ENCODE peak calls at places on chromosome 5, in five cellular contexts. One of them, this sample, is unnamed.

GRCh38 chr5:76180817-76181805 is 97.9 kb downstream of the SV2C start:
- DNase-seq in H9: no peak
- DNase-seq in H1: no peak
- DNase-seq in trophoblast cell: peak
- DNase-seq in mesenchymal stem cell: peak
- DNase-seq in this sample: no peak

GRCh38 chr5:55694152-55694830 is 17.8 kb downstream of the SLC38A9 start:
- DNase-seq in H9: no peak
- DNase-seq in H1: no peak
- DNase-seq in trophoblast cell: no peak
- DNase-seq in mesenchymal stem cell: peak
- DNase-seq in this sample: peak

GRCh38 chr5:75335952-75336624 is 932 bp upstream of the HMGCR start:
- DNase-seq in H9: no peak
- DNase-seq in H1: no peak
- DNase-seq in trophoblast cell: peak
- DNase-seq in mesenchymal stem cell: peak
- DNase-seq in this sample: peak

GRCh38 chr5:76807296-76807695 is 11.5 kb upstream of the F2RL1 start:
- DNase-seq in H9: peak
- DNase-seq in H1: no peak
- DNase-seq in trophoblast cell: peak
- DNase-seq in mesenchymal stem cell: peak
- DNase-seq in this sample: no peak

GRCh38 chr5:157215143-157215825 is 34.6 kb downstream of the ITK start:
- DNase-seq in H9: no peak
- DNase-seq in H1: no peak
- DNase-seq in trophoblast cell: no peak
- DNase-seq in mesenchymal stem cell: no peak
- DNase-seq in this sample: no peak

GRCh38 chr5:150486402-150487198 is 21.3 kb upstream of the NDST1 start:
- DNase-seq in H9: peak
- DNase-seq in H1: peak
- DNase-seq in trophoblast cell: peak
- DNase-seq in mesenchymal stem cell: peak
- DNase-seq in this sample: peak

GRCh38 chr5:17395106-17395505 is 102.9 kb upstream of the TAF11L2 start:
- DNase-seq in H9: no peak
- DNase-seq in H1: no peak
- DNase-seq in trophoblast cell: no peak
- DNase-seq in mesenchymal stem cell: peak
- DNase-seq in this sample: no peak

GRCh38 chr5:83099001-83099400 is 21.7 kb downstream of the XRCC4 start:
- DNase-seq in H9: no peak
- DNase-seq in H1: no peak
- DNase-seq in trophoblast cell: no peak
- DNase-seq in mesenchymal stem cell: no peak
- DNase-seq in this sample: no peak

GRCh38 chr5:74641014-74641777 is 668 bp upstream of the ENC1 start:
- DNase-seq in H9: peak
- DNase-seq in H1: peak
- DNase-seq in trophoblast cell: peak
- DNase-seq in mesenchymal stem cell: peak
- DNase-seq in this sample: peak

GRCh38 chr5:35117960-35118359 is 70.2 kb upstream of the AGXT2 start:
- DNase-seq in H9: no peak
- DNase-seq in H1: no peak
- DNase-seq in trophoblast cell: no peak
- DNase-seq in mesenchymal stem cell: peak
- DNase-seq in this sample: no peak

GRCh38 chr5:100826133-100826532 is 76.9 kb downstream of the ST8SIA4 start:
- DNase-seq in H9: no peak
- DNase-seq in H1: no peak
- DNase-seq in trophoblast cell: no peak
- DNase-seq in mesenchymal stem cell: no peak
- DNase-seq in this sample: no peak

GRCh38 chr5:35319231-35320002 is 89.1 kb upstream of the PRLR start:
- DNase-seq in H9: no peak
- DNase-seq in H1: no peak
- DNase-seq in trophoblast cell: peak
- DNase-seq in mesenchymal stem cell: peak
- DNase-seq in this sample: no peak

GRCh38 chr5:87411586-87412416 is 929 bp downstream of the CCNH start:
- DNase-seq in H9: peak
- DNase-seq in H1: no peak
- DNase-seq in trophoblast cell: peak
- DNase-seq in mesenchymal stem cell: peak
- DNase-seq in this sample: peak

GRCh38 chr5:113236536-113237308 is 198.1 kb downstream of the TSSK1B start:
- DNase-seq in H9: no peak
- DNase-seq in H1: peak
- DNase-seq in trophoblast cell: no peak
- DNase-seq in mesenchymal stem cell: no peak
- DNase-seq in this sample: no peak

GRCh38 chr5:79269733-79270166 is 33.8 kb downstream of the JMY start:
- DNase-seq in H9: no peak
- DNase-seq in H1: no peak
- DNase-seq in trophoblast cell: no peak
- DNase-seq in mesenchymal stem cell: no peak
- DNase-seq in this sample: no peak

GRCh38 chr5:147530801-147531389 is 21.0 kb upstream of the DPYSL3 start:
- DNase-seq in H9: no peak
- DNase-seq in H1: no peak
- DNase-seq in trophoblast cell: peak
- DNase-seq in mesenchymal stem cell: peak
- DNase-seq in this sample: no peak

GRCh38 chr5:9715891-9716335 is 85.8 kb upstream of the TAS2R1 start:
- DNase-seq in H9: no peak
- DNase-seq in H1: no peak
- DNase-seq in trophoblast cell: no peak
- DNase-seq in mesenchymal stem cell: peak
- DNase-seq in this sample: no peak

GRCh38 chr5:168001311-168001710 is 290.1 kb upstream of the WWC1 start:
- DNase-seq in H9: no peak
- DNase-seq in H1: no peak
- DNase-seq in trophoblast cell: no peak
- DNase-seq in mesenchymal stem cell: no peak
- DNase-seq in this sample: no peak

GRCh38 chr5:58114324-58114723 is 345.6 kb downstream of the PLK2 start:
- DNase-seq in H9: no peak
- DNase-seq in H1: no peak
- DNase-seq in trophoblast cell: no peak
- DNase-seq in mesenchymal stem cell: no peak
- DNase-seq in this sample: no peak

GRCh38 chr5:114363837-114364236 is 2.0 kb downstream of the KCNN2 start:
- DNase-seq in H9: peak
- DNase-seq in H1: no peak
- DNase-seq in trophoblast cell: no peak
- DNase-seq in mesenchymal stem cell: no peak
- DNase-seq in this sample: peak

GRCh38 chr5:59035681-59036080 is 452.8 kb downstream of the RAB3C start:
- DNase-seq in H9: no peak
- DNase-seq in H1: no peak
- DNase-seq in trophoblast cell: no peak
- DNase-seq in mesenchymal stem cell: peak
- DNase-seq in this sample: no peak

GRCh38 chr5:98179791-98180755 is 593.4 kb upstream of the RGMB start:
- DNase-seq in H9: no peak
- DNase-seq in H1: no peak
- DNase-seq in trophoblast cell: no peak
- DNase-seq in mesenchymal stem cell: no peak
- DNase-seq in this sample: no peak

GRCh38 chr5:157540707-157541451 is 34.7 kb downstream of the ADAM19 start:
- DNase-seq in H9: no peak
- DNase-seq in H1: no peak
- DNase-seq in trophoblast cell: no peak
- DNase-seq in mesenchymal stem cell: peak
- DNase-seq in this sample: no peak

GRCh38 chr5:172721455-172722308 is 49.3 kb downstream of the DUSP1 start:
- DNase-seq in H9: no peak
- DNase-seq in H1: no peak
- DNase-seq in trophoblast cell: no peak
- DNase-seq in mesenchymal stem cell: peak
- DNase-seq in this sample: no peak

GRCh38 chr5:160064441-160064840 is 54.8 kb downstream of the PWWP2A start:
- DNase-seq in H9: no peak
- DNase-seq in H1: no peak
- DNase-seq in trophoblast cell: no peak
- DNase-seq in mesenchymal stem cell: no peak
- DNase-seq in this sample: no peak

GRCh38 chr5:158313739-158314464 is 455.0 kb upstream of the CLINT1 start:
- DNase-seq in H9: peak
- DNase-seq in H1: no peak
- DNase-seq in trophoblast cell: no peak
- DNase-seq in mesenchymal stem cell: no peak
- DNase-seq in this sample: no peak

GRCh38 chr5:2149196-2149541 is 266.4 kb upstream of the IRX4 start:
- DNase-seq in H9: peak
- DNase-seq in H1: no peak
- DNase-seq in trophoblast cell: no peak
- DNase-seq in mesenchymal stem cell: peak
- DNase-seq in this sample: peak

DNA sequence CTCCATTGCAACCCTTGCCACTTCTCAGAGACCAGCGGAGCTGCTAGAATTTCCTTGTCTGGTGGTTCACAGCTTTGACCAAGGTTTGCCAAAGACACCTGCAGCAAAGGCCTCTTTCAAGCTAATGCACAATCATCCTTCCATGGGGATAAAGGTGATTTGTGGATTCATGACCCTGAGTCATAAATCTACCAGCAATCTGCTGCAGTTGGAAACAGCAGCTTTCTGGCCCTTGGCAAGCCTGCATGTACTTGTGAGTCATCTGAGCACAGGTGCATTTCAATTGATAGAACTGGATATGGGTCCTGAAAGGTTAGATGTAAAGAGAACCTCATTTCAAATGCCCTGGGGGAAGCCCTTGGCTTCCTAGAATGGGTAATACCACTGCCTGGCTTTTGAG is 21.6 kb upstream of the TCF7 start:
- DNase-seq in H9: no peak
- DNase-seq in H1: no peak
- DNase-seq in trophoblast cell: no peak
- DNase-seq in mesenchymal stem cell: no peak
- DNase-seq in this sample: no peak
- H3K4me2 ChIP-seq in H9: no peak
- H3K4me2 ChIP-seq in H1: no peak
- H3K4me2 ChIP-seq in trophoblast cell: no peak
- H3K4me2 ChIP-seq in mesenchymal stem cell: no peak
- H3K4me2 ChIP-seq in this sample: no peak

GRCh38 chr5:96096724-96097123 is 135.1 kb upstream of the ELL2 start:
- DNase-seq in H9: no peak
- DNase-seq in H1: no peak
- DNase-seq in trophoblast cell: no peak
- DNase-seq in mesenchymal stem cell: no peak
- DNase-seq in this sample: no peak
- H2BK12ac ChIP-seq in H9: no peak
- H2BK12ac ChIP-seq in H1: no peak
- H2BK12ac ChIP-seq in trophoblast cell: no peak
- H2BK12ac ChIP-seq in mesenchymal stem cell: no peak
- H2BK12ac ChIP-seq in this sample: no peak

GRCh38 chr5:91311168-91311696 is 71.9 kb downstream of the ARRDC3 start:
- DNase-seq in H9: no peak
- DNase-seq in H1: no peak
- DNase-seq in trophoblast cell: no peak
- DNase-seq in mesenchymal stem cell: no peak
- DNase-seq in this sample: no peak

GRCh38 chr5:91311697-91312501 is 71.2 kb downstream of the ARRDC3 start:
- DNase-seq in H9: no peak
- DNase-seq in H1: no peak
- DNase-seq in trophoblast cell: peak
- DNase-seq in mesenchymal stem cell: peak
- DNase-seq in this sample: no peak

GRCh38 chr5:91307023-91307422 is 76.1 kb downstream of the ARRDC3 start:
- DNase-seq in H9: no peak
- DNase-seq in H1: no peak
- DNase-seq in trophoblast cell: no peak
- DNase-seq in mesenchymal stem cell: no peak
- DNase-seq in this sample: no peak

DNA sequence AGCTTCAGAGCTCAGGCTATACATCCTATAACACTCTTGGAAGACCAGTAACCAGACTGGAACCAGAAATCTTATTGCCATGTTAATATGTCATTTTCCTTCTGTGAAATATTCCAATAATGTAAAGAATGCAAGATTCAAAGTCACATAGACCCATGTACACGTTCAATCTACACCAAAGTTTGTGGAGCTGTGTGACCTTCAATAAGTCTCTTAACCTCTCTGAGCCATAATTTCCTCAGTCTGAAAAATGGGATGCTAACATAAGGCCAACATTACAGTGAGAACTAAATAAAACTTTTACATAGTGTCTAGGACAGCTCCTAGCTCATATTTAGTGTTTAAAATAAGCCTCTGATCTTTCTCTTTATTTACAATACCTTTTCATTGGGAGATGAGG is 70.4 kb downstream of the ARRDC3 start:
- DNase-seq in H9: no peak
- DNase-seq in H1: no peak
- DNase-seq in trophoblast cell: no peak
- DNase-seq in mesenchymal stem cell: no peak
- DNase-seq in this sample: no peak
- H3K4me2 ChIP-seq in H9: no peak
- H3K4me2 ChIP-seq in H1: no peak
- H3K4me2 ChIP-seq in trophoblast cell: no peak
- H3K4me2 ChIP-seq in mesenchymal stem cell: no peak
- H3K4me2 ChIP-seq in this sample: no peak

GRCh38 chr5:169200086-169200778 is 100.7 kb downstream of the SLIT3 start:
- DNase-seq in H9: no peak
- DNase-seq in H1: no peak
- DNase-seq in trophoblast cell: no peak
- DNase-seq in mesenchymal stem cell: no peak
- DNase-seq in this sample: no peak

GRCh38 chr5:169196059-169196458 is 104.9 kb downstream of the SLIT3 start:
- DNase-seq in H9: no peak
- DNase-seq in H1: no peak
- DNase-seq in trophoblast cell: no peak
- DNase-seq in mesenchymal stem cell: no peak
- DNase-seq in this sample: no peak

GRCh38 chr5:169197343-169197742 is 103.6 kb downstream of the SLIT3 start:
- DNase-seq in H9: no peak
- DNase-seq in H1: no peak
- DNase-seq in trophoblast cell: no peak
- DNase-seq in mesenchymal stem cell: no peak
- DNase-seq in this sample: no peak

GRCh38 chr5:169202969-169203368 is 98.0 kb downstream of the SLIT3 start:
- DNase-seq in H9: no peak
- DNase-seq in H1: no peak
- DNase-seq in trophoblast cell: no peak
- DNase-seq in mesenchymal stem cell: no peak
- DNase-seq in this sample: no peak

DNA sequence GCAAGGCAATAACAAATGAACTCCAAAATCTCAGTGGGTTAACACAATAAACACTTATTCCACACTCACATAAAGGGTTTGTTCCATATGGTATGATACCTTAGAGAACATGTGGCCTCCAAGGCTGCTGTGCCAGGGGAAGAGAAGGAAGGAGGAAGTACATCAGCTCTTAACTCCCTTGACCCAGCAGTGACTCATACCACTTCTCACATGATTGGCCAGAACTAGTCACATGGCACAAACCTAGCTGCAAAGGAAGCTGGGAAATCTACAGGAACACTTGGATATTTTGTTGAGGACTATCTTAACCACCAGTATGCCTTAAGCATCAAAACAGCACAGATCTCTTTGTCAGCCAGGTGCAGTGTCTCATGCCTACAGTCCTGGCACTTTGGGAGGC is 99.3 kb downstream of the SLIT3 start:
- DNase-seq in H9: no peak
- DNase-seq in H1: no peak
- DNase-seq in trophoblast cell: no peak
- DNase-seq in mesenchymal stem cell: no peak
- DNase-seq in this sample: no peak
- H2BK12ac ChIP-seq in H9: no peak
- H2BK12ac ChIP-seq in H1: no peak
- H2BK12ac ChIP-seq in trophoblast cell: no peak
- H2BK12ac ChIP-seq in mesenchymal stem cell: no peak
- H2BK12ac ChIP-seq in this sample: no peak

This sample was measured in neuronal stem cell.